ENCODE peak calls at places on chromosomes 7 and 10, in six cellular contexts. S is small intestine; K is T follicular helper cell; E is MCF 10A; T is NCI-H2171; F is activated T-cell treated with anti-CD3 and anti-CD28 coated beads, Interleukin-2, amount 50 U/mL, for 72 hours. L is an unnamed sample.

GRCh38 chr7:151520419-151521229 is 929 bp upstream of the RHEB start:
- DNase-seq in E (no peak), F (peak), K (peak), T (no peak), S (peak), L (no peak)

GRCh38 chr7:90178592-90179279 is 24.5 kb downstream of the STEAP1 start:
- DNase-seq in T (no peak), E (peak), K (no peak), S (peak), F (peak), L (peak)

GRCh38 chr10:131492211-131492610 is 180.7 kb upstream of the TCERG1L start:
- DNase-seq in T (no peak), K (no peak), S (no peak), F (no peak), E (no peak), L (no peak)

GRCh38 chr10:112115781-112116385 is 67.7 kb downstream of the GPAM start:
- DNase-seq in K (peak), S (peak), T (peak), F (peak), E (peak), L (peak)

GRCh38 chr7:159122276-159122675 is 22.4 kb downstream of the VIPR2 start:
- DNase-seq in S (no peak), F (no peak), E (no peak), T (no peak), K (no peak), L (no peak)

GRCh38 chr10:125997586-125997985 is 101.2 kb downstream of the FANK1 start:
- DNase-seq in E (no peak), T (no peak), S (no peak), F (no peak), K (no peak), L (no peak)

GRCh38 chr7:35908305-35909223 is 107.7 kb downstream of the SEPTIN7 start:
- DNase-seq in T (no peak), E (no peak), K (no peak), S (no peak), F (no peak), L (peak)

GRCh38 chr7:100803398-100804161 is 23.7 kb downstream of the EPHB4 start:
- DNase-seq in K (no peak), F (peak), T (peak), E (peak), S (peak), L (peak)

GRCh38 chr7:47255441-47255840 is 326.5 kb downstream of the TNS3 start:
- DNase-seq in F (no peak), S (no peak), T (no peak), E (no peak), K (no peak), L (no peak)

GRCh38 chr10:119505131-119505551 is 37.4 kb downstream of the RGS10 start:
- DNase-seq in K (no peak), E (no peak), F (no peak), T (no peak), S (no peak), L (peak)

GRCh38 chr7:48111596-48111995 is 22.5 kb downstream of the UPP1 start:
- DNase-seq in E (no peak), T (no peak), S (no peak), K (no peak), F (no peak), L (no peak)

GRCh38 chr7:155373359-155374273 is 75.9 kb downstream of the INSIG1 start:
- DNase-seq in K (no peak), S (no peak), T (no peak), F (no peak), E (no peak), L (peak)

GRCh38 chr7:7183061-7183832 is 903 bp downstream of the C1GALT1 start:
- DNase-seq in T (peak), F (peak), K (peak), S (peak), E (peak), L (peak)

GRCh38 chr10:132418520-132419416 is 21.8 kb downstream of the PWWP2B start:
- DNase-seq in T (no peak), S (peak), K (no peak), E (peak), F (no peak), L (peak)

GRCh38 chr7:29091722-29092121 is 54.6 kb downstream of the CPVL start:
- DNase-seq in F (no peak), K (no peak), S (peak), T (no peak), E (no peak), L (peak)

GRCh38 chr10:132644544-132645530 is 107.2 kb downstream of the INPP5A start:
- DNase-seq in T (no peak), S (no peak), E (no peak), F (no peak), K (no peak), L (no peak)

GRCh38 chr7:100894860-100895700 is 608 bp downstream of the ACHE start:
- DNase-seq in S (peak), T (peak), F (peak), E (no peak), K (peak), L (peak)

GRCh38 chr10:32197423-32197822 is 141.2 kb upstream of the KIF5B start:
- DNase-seq in K (no peak), T (no peak), S (no peak), F (no peak), E (no peak), L (no peak)

GRCh38 chr10:87547734-87548311 is 43.1 kb downstream of the MINPP1 start:
- DNase-seq in T (no peak), F (no peak), E (peak), S (no peak), K (no peak), L (no peak)

GRCh38 chr10:48490576-48491345 is 114.1 kb downstream of the ARHGAP22 start:
- DNase-seq in F (no peak), T (no peak), S (no peak), E (no peak), K (no peak), L (no peak)

GRCh38 chr10:123327450-123327849 is 173.2 kb downstream of the BUB3 start:
- DNase-seq in F (no peak), S (no peak), E (no peak), K (no peak), T (no peak), L (no peak)

GRCh38 chr7:104040666-104041065 is 51.2 kb upstream of the RELN start:
- DNase-seq in E (no peak), K (no peak), T (no peak), F (no peak), S (no peak), L (no peak)

GRCh38 chr10:77264107-77264506 is 373.5 kb downstream of the KCNMA1 start:
- DNase-seq in S (no peak), E (no peak), F (peak), K (no peak), T (no peak), L (no peak)

GRCh38 chr7:112143567-112143966 is 62.6 kb downstream of the DOCK4 start:
- DNase-seq in F (no peak), K (no peak), T (no peak), S (no peak), E (no peak), L (no peak)

GRCh38 chr10:61173450-61173849 is 229.5 kb upstream of the RHOBTB1 start:
- DNase-seq in S (no peak), K (no peak), E (no peak), T (no peak), F (no peak), L (no peak)

GRCh38 chr7:107948645-107949442 is 54.1 kb downstream of the LAMB1 start:
- DNase-seq in T (no peak), S (peak), E (peak), F (no peak), K (no peak), L (no peak)

GRCh38 chr10:21964983-21965665 is 38.4 kb downstream of the DNAJC1 start:
- DNase-seq in E (no peak), T (no peak), F (no peak), S (no peak), K (no peak), L (no peak)

GRCh38 chr10:132632851-132633684 is 95.5 kb downstream of the INPP5A start:
- DNase-seq in T (no peak), S (no peak), E (no peak), K (no peak), F (no peak), L (no peak)

GRCh38 chr10:113476191-113476590 is 76.7 kb upstream of the HABP2 start:
- DNase-seq in K (no peak), T (no peak), E (no peak), F (no peak), S (no peak), L (no peak)

GRCh38 chr7:1312098-1313070 is 79.7 kb downstream of the UNCX start:
- DNase-seq in T (no peak), K (no peak), S (no peak), F (no peak), E (no peak), L (no peak)

GRCh38 chr10:110410329-110411046 is 87.2 kb upstream of the DUSP5 start:
- DNase-seq in T (no peak), F (no peak), K (no peak), S (peak), E (peak), L (no peak)

L was measured in neural progenitor cell.